ENCODE peak calls at places on chromosome 21, in six cellular contexts. U is DMS153; N is mesothelial cell of epicardium; M is neural crest cell; L is stimulated activated effector memory CD8-positive, alpha-beta T cell treated with anti-CD3 and anti-CD28 coated beads, Interleukin-12 subunit alpha, Interleukin-12 subunit beta, amount 100 ng/mL, for 72 hours; E is OCI-LY7. I is an unnamed sample.

GRCh38 chr21:14454642-14455009 is 71.7 kb upstream of the HSPA13 start:
- DNase-seq in U (no peak), N (no peak), M (no peak), L (no peak), E (no peak), I (no peak)

GRCh38 chr21:46397993-46398392 is 60.7 kb upstream of the DIP2A start:
- DNase-seq in U (no peak), N (no peak), M (no peak), L (no peak), E (no peak), I (no peak)

GRCh38 chr21:45073301-45074047 is 906 bp upstream of the ADARB1 start:
- DNase-seq in U (no peak), N (peak; percentile 57), M (peak; percentile 25), L (no peak), E (peak; percentile 13), I (peak; percentile 7)

GRCh38 chr21:43187715-43188114 is 18.9 kb downstream of the CRYAA start:
- DNase-seq in U (no peak), N (no peak), M (no peak), L (no peak), E (no peak), I (no peak)

GRCh38 chr21:31498985-31499384 is 154.9 kb upstream of the TIAM1 start:
- DNase-seq in U (no peak), N (no peak), M (no peak), L (no peak), E (no peak), I (no peak)

GRCh38 chr21:36203603-36203889 is 46.9 kb downstream of the DOP1B start:
- DNase-seq in U (no peak), N (no peak), M (no peak), L (peak; percentile 57), E (no peak), I (no peak)

GRCh38 chr21:21973806-21974205 is 975.6 kb downstream of the NCAM2 start:
- DNase-seq in U (no peak), N (no peak), M (no peak), L (no peak), E (no peak), I (no peak)

GRCh38 chr21:42526379-42526727 is 12.7 kb downstream of the SLC37A1 start:
- DNase-seq in U (peak; percentile 49), N (no peak), M (no peak), L (no peak), E (no peak), I (peak; percentile 31)

GRCh38 chr21:35027558-35028450 is 21.3 kb downstream of the RUNX1 start:
- DNase-seq in U (no peak), N (no peak), M (no peak), L (no peak), E (peak; percentile 34), I (no peak)

GRCh38 chr21:16509466-16509865 is 779.7 kb downstream of the USP25 start:
- DNase-seq in U (no peak), N (no peak), M (no peak), L (no peak), E (no peak), I (no peak)

GRCh38 chr21:21751286-21751685 is 753.1 kb downstream of the NCAM2 start:
- DNase-seq in U (no peak), N (no peak), M (no peak), L (no peak), E (no peak), I (no peak)

GRCh38 chr21:26115346-26115745 is 55.2 kb downstream of the APP start:
- DNase-seq in U (peak; percentile 92), N (no peak), M (no peak), L (no peak), E (no peak), I (peak; percentile 93)

I was measured in NCI-H748 treated with DMSO at 0.1 percent for 48 hours.